ENCODE peak calls at places on chromosome 6, in seven cellular contexts. J, Q, G, W, Z, A and I are unnamed samples.

GRCh38 chr6:151263967-151264366 is 24.2 kb downstream of the AKAP12 start:
- DNase-seq in J (no peak), Q (no peak), G (no peak), W (no peak), Z (no peak), A (peak; percentile 69), I (no peak)

GRCh38 chr6:149454405-149454848 is 30.4 kb downstream of the ZC3H12D start:
- DNase-seq in J (peak; percentile 88), Q (peak; percentile 84), G (peak; percentile 99), W (no peak), Z (no peak), A (peak; percentile 88), I (no peak)

GRCh38 chr6:110944681-110945151 is 13.8 kb upstream of the GTF3C6 start:
- DNase-seq in J (no peak), Q (peak; percentile 93), G (no peak), W (no peak), Z (no peak), A (peak; percentile 91), I (no peak)

GRCh38 chr6:146997062-146997461 is 207.2 kb upstream of the STXBP5 start:
- DNase-seq in J (no peak), Q (peak; percentile 90), G (no peak), W (no peak), Z (no peak), A (peak; percentile 83), I (no peak)

GRCh38 chr6:138824482-138825134 is 28.7 kb downstream of the ECT2L start:
- DNase-seq in J (no peak), Q (peak; percentile 9), G (no peak), W (no peak), Z (no peak), A (peak; percentile 20), I (peak; percentile 12)

GRCh38 chr6:1551236-1551635 is 58.5 kb upstream of the FOXC1 start:
- DNase-seq in J (no peak), Q (no peak), G (no peak), W (no peak), Z (no peak), A (no peak), I (no peak)

GRCh38 chr6:106056738-106057390 is 29.3 kb upstream of the PRDM1 start:
- DNase-seq in J (peak; percentile 27), Q (no peak), G (no peak), W (no peak), Z (no peak), A (no peak), I (no peak)

GRCh38 chr6:2804516-2804915 is 37.1 kb downstream of the SERPINB1 start:
- DNase-seq in J (no peak), Q (no peak), G (peak; percentile 69), W (no peak), Z (no peak), A (no peak), I (no peak)

GRCh38 chr6:158018851-158019361 is 37.2 kb downstream of the SYNJ2 start:
- DNase-seq in J (no peak), Q (peak; percentile 85), G (no peak), W (no peak), Z (no peak), A (peak; percentile 87), I (no peak)

GRCh38 chr6:45686841-45687569 is 309.3 kb upstream of the SUPT3H start:
- DNase-seq in J (no peak), Q (no peak), G (no peak), W (no peak), Z (no peak), A (no peak), I (no peak)

GRCh38 chr6:33641144-33641543 is 20.0 kb downstream of the ITPR3 start:
- DNase-seq in J (no peak), Q (no peak), G (no peak), W (no peak), Z (no peak), A (no peak), I (no peak)

GRCh38 chr6:42745083-42745637 is 743 bp downstream of the TBCC start:
- DNase-seq in J (peak; percentile 41), Q (peak; percentile 23), G (peak; percentile 26), W (peak; percentile 26), Z (peak; percentile 12), A (peak; percentile 43), I (no peak)

GRCh38 chr6:2412731-2413130 is 167.3 kb upstream of the GMDS start:
- DNase-seq in J (no peak), Q (peak; percentile 90), G (no peak), W (no peak), Z (no peak), A (peak; percentile 84), I (no peak)

DNA sequence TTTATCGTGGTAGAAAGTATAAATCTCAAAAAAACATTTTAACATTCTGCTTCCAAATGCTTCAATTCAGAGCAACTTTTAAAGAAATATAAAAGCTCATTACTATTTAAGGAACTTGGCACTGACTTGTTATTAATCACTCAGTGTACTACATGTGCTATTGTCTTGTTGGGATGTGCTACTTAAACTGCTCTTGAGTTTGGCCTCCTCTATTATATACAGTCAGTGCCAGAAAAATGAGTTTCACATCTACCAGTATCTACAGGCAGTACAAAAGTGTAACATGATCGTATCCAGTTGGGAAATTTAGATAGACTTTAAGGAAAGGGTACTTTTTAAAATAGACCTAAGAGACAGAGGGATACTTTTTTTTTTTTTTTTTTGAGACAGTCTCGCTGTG is 627.2 kb upstream of the SLC35B3 start:
- DNase-seq in J (no peak), Q (no peak), G (no peak), W (no peak), Z (no peak), A (no peak), I (no peak)
- H3K4me1 ChIP-seq in J (no peaks in the 10 kb centered on the region), Q (no peaks in the 10 kb centered on the region), G (no peaks in the 10 kb centered on the region), W (no peaks in the 10 kb centered on the region), Z (no peaks in the 10 kb centered on the region), A (no peaks in the 10 kb centered on the region), I (no peaks in the 10 kb centered on the region)

GRCh38 chr6:83073620-83074019 is 6.1 kb downstream of the DOP1A start:
- DNase-seq in J (no peak), Q (no peak), G (no peak), W (no peak), Z (no peak), A (no peak), I (no peak)

GRCh38 chr6:83069633-83070032 is 2.2 kb downstream of the DOP1A start:
- DNase-seq in J (no peak), Q (no peak), G (no peak), W (no peak), Z (no peak), A (no peak), I (no peak)

GRCh38 chr6:83071707-83072106 is 4.2 kb downstream of the DOP1A start:
- DNase-seq in J (no peak), Q (no peak), G (no peak), W (no peak), Z (no peak), A (no peak), I (no peak)

GRCh38 chr6:83068628-83069027 is 1.2 kb downstream of the DOP1A start:
- DNase-seq in J (no peak), Q (no peak), G (no peak), W (no peak), Z (no peak), A (peak; percentile 12), I (no peak)

DNA sequence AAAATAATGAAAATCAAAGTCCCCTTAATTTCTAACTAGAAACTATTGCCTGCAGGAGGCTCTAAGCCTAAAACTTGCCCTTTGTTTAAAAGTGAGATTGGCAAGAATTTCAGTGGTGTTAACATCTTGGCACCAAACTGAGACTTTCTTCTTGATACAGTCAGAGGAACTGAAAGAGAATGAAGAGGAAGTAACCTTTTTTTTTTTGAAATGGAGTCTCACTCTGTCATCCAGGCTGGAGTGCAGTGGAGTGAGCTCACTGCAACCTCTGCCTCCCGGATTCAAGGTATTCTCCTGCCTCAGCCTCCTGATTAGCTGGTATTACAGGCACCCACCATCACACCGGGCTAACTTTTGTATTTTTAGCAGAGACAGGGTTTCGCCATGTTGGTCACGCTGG is 3.6 kb downstream of the DOP1A start:
- DNase-seq in J (no peak), Q (no peak), G (no peak), W (no peak), Z (no peak), A (peak; percentile 40), I (no peak)
- H3K4me3 ChIP-seq in J (no peak overlapping the region), Q (no peak overlapping the region), G (no peak overlapping the region), W (no peak overlapping the region), Z (no peak overlapping the region), A (no peak overlapping the region), I (no peak overlapping the region)

GRCh38 chr6:155344341-155345006 is 30.2 kb upstream of the TFB1M start:
- DNase-seq in J (no peak), Q (no peak), G (no peak), W (no peak), Z (no peak), A (no peak), I (no peak)
- H3K4me1 ChIP-seq in J (no peaks in the 10 kb centered on the region), Q (peaks cover 2% of the 10 kb centered on the region), G (no peaks in the 10 kb centered on the region), W (no peaks in the 10 kb centered on the region), Z (no peaks in the 10 kb centered on the region), A (peaks cover 5% of the 10 kb centered on the region), I (no peaks in the 10 kb centered on the region)

GRCh38 chr6:127464161-127464880 is 5.1 kb upstream of the KIAA0408 start:
- DNase-seq in J (no peak), Q (peak; percentile 85), G (no peak), W (no peak), Z (no peak), A (peak; percentile 89), I (no peak)

GRCh38 chr6:127463056-127463455 is 3.9 kb upstream of the KIAA0408 start:
- DNase-seq in J (no peak), Q (peak; percentile 20), G (no peak), W (no peak), Z (no peak), A (no peak), I (no peak)

GRCh38 chr6:127466416-127466815 is 7.2 kb upstream of the KIAA0408 start:
- DNase-seq in J (no peak), Q (no peak), G (no peak), W (no peak), Z (no peak), A (no peak), I (no peak)

GRCh38 chr6:127462391-127462790 is 3.2 kb upstream of the KIAA0408 start:
- DNase-seq in J (no peak), Q (peak; percentile 10), G (no peak), W (no peak), Z (no peak), A (no peak), I (no peak)

DNA sequence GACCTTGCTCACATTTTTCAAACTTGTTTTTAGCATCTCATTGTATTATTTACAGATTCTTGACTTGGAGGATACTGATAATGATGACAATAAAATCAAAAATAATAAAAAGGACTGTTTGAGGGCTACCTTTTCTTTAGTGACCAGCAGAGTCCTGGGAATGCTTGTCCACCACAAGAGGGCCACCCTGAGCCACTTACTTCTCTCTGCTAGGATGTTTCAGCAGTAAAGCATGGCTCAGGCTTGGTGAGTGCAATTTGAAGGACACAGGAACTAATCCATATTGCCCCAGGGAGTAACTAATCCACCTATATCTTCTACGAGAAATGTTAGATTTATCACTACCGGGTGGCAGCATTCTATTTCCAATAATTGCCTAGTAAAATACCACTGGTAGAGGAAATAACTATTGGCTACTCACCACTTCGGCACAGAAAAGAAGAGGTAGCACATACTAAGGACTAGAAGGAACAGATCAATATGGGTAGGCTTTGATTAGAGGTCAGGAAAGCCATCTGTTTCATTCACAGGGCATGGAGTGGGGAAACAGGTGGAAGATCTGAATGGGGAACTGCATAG is 5.8 kb upstream of the KIAA0408 start:
- DNase-seq in J (peak; percentile 68), Q (peak; percentile 78), G (peak; percentile 75), W (peak; percentile 40), Z (peak; percentile 48), A (peak; percentile 68), I (peak; percentile 17)
- H3K4me3 ChIP-seq in J (no peak overlapping the region), Q (no peak overlapping the region), G (no peak overlapping the region), W (no peak overlapping the region), Z (no peak overlapping the region), A (no peak overlapping the region), I (no peak overlapping the region)

GRCh38 chr6:25413506-25413905 is 134.3 kb downstream of the CARMIL1 start:
- DNase-seq in J (no peak), Q (no peak), G (no peak), W (no peak), Z (no peak), A (peak; percentile 47), I (no peak)
- H3K4me1 ChIP-seq in J (peaks cover 3% of the 10 kb centered on the region), Q (no peaks in the 10 kb centered on the region), G (peaks cover 53% of the 10 kb centered on the region), W (no peaks in the 10 kb centered on the region), Z (no peaks in the 10 kb centered on the region), A (no peaks in the 10 kb centered on the region), I (peaks cover 25% of the 10 kb centered on the region)